ENCODE peak calls at places on chromosomes 13 and 19, in eight cellular contexts. E is upper lobe of left lung, C is right lobe of liver, V is epithelial cell of prostate, K is cardiac muscle cell, H is PC-9, A is GM23338, B is neural progenitor cell. Q is an unnamed sample.

GRCh38 chr19:6765738-6766356 is 1.4 kb downstream of the SH2D3A start:
- DNase-seq in E (peak), C (peak), V (peak), K (no peak), H (peak), A (peak), B (no peak), Q (peak)

GRCh38 chr13:37403776-37404497 is 194.6 kb downstream of the POSTN start:
- DNase-seq in E (no peak), C (no peak), V (no peak), K (peak), H (no peak), A (no peak), B (no peak), Q (no peak)

GRCh38 chr19:17103177-17103576 is 27.6 kb downstream of the MYO9B start:
- DNase-seq in E (no peak), C (no peak), V (no peak), K (peak), H (peak), A (peak), B (peak), Q (no peak)

GRCh38 chr13:27151798-27152599 is 19.6 kb downstream of the USP12 start:
- DNase-seq in E (no peak), C (no peak), V (no peak), K (no peak), H (no peak), A (no peak), B (no peak), Q (no peak)

GRCh38 chr19:15934332-15935078 is at the start of gene CYP4F11:
- DNase-seq in E (no peak), C (peak), V (peak), K (no peak), H (peak), A (no peak), B (no peak), Q (peak)

GRCh38 chr19:41934849-41935374 is 6.7 kb upstream of the ERFL start:
- DNase-seq in E (peak), C (peak), V (no peak), K (peak), H (peak), A (peak), B (peak), Q (peak)

GRCh38 chr19:24177686-24178085 is 90.7 kb downstream of the ZNF254 start:
- DNase-seq in E (no peak), C (no peak), V (no peak), K (no peak), H (no peak), A (no peak), B (no peak), Q (no peak)

GRCh38 chr19:48466571-48467325 is 2.4 kb upstream of the CYTH2 start:
- DNase-seq in E (no peak), C (no peak), V (no peak), K (peak), H (no peak), A (no peak), B (no peak), Q (no peak)

GRCh38 chr19:43555185-43555770 is 20.0 kb downstream of the XRCC1 start:
- DNase-seq in E (peak), C (peak), V (no peak), K (peak), H (peak), A (peak), B (peak), Q (peak)

GRCh38 chr13:34208326-34208725 is 390.4 kb downstream of the RFC3 start:
- DNase-seq in E (no peak), C (no peak), V (no peak), K (peak), H (no peak), A (no peak), B (no peak), Q (no peak)

GRCh38 chr13:74687452-74688180 is 553.4 kb upstream of the KLF12 start:
- DNase-seq in E (no peak), C (peak), V (no peak), K (no peak), H (no peak), A (peak), B (peak), Q (no peak)

GRCh38 chr19:48319647-48320537 is 5.5 kb upstream of the EMP3 start:
- DNase-seq in E (peak), C (peak), V (no peak), K (peak), H (peak), A (peak), B (peak), Q (peak)

GRCh38 chr19:42488783-42489521 is 39.3 kb downstream of the CEACAM1 start:
- DNase-seq in E (no peak), C (no peak), V (no peak), K (no peak), H (peak), A (no peak), B (peak), Q (no peak)

DNA sequence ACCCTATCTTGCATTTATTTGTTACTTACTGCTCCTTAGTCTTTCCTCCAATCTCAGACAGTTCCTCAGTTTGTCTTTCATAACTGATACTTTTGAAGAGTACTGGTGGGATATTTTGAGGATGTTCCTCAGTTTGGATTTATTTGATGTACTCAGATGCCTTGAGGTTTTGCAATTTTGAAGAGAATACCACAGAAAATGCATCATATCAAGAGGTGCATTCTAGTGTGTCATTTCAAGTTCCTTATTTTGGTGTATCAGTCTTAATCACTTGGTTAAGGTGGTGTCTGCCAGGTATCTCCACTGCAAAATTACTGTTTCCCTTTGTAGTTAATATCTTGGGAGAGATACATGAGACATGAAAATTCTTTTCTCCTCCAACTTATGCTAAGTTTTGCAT is 75.1 kb downstream of the URI1 start:
- DNase-seq in E (no peak), C (no peak), V (no peak), K (no peak), H (no peak), A (no peak), B (no peak), Q (no peak)
- H3K27ac ChIP-seq in E (no peak), C (no peak), V (no peak), K (no peak), H (no peak), A (no peak), B (no peak), Q (no peak)

GRCh38 chr19:4702764-4703163 is 20.9 kb downstream of the DPP9 start:
- DNase-seq in E (no peak), C (no peak), V (no peak), K (no peak), H (no peak), A (no peak), B (no peak), Q (no peak)

GRCh38 chr19:4701557-4701956 is 22.1 kb downstream of the DPP9 start:
- DNase-seq in E (peak), C (no peak), V (no peak), K (no peak), H (no peak), A (no peak), B (no peak), Q (no peak)

GRCh38 chr19:4699826-4700572 is 23.6 kb downstream of the DPP9 start:
- DNase-seq in E (no peak), C (no peak), V (no peak), K (no peak), H (no peak), A (no peak), B (no peak), Q (no peak)

GRCh38 chr19:4703671-4704316 is 19.8 kb downstream of the DPP9 start:
- DNase-seq in E (no peak), C (no peak), V (no peak), K (no peak), H (no peak), A (no peak), B (no peak), Q (no peak)

GRCh38 chr19:4700573-4700970 is 23.1 kb downstream of the DPP9 start:
- DNase-seq in E (no peak), C (no peak), V (no peak), K (no peak), H (no peak), A (peak), B (no peak), Q (no peak)
- H3K27ac ChIP-seq in E (no peak), C (no peak), V (no peak), K (no peak), H (no peak), A (no peak), B (no peak), Q (peak)

DNA sequence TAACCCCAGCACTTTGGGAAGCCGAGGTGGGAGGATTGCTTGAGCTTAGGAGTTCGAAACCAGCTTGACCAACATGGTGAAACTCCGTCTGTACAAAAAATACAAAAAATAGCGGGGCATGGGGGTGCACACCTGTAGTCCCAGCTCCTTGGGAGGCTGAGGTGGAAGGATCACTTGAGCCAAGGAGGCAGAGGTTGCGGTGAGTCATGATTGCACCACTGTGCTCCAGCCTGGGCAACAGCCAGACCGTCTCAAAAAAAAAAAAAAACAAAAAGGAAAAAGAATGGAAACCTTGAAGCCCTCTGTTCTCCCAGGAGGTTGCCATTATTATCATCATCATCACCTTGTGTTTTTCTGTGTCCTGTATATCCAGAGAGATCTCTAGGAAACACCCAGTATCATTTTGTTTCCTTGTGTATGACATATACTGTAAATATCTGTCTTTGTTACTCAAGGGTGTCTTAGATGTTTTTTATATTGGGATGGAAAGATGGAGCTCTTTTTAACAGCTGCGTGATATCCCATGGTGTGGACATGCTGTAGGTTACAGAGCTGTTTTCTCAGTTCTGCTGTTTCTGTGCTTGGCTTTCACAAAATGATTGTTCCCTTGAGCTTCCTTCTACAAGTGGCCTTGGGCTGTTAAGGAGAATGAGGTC is 11.8 kb downstream of the CHAF1A start:
- DNase-seq in E (no peak), C (no peak), V (no peak), K (peak), H (no peak), A (no peak), B (no peak), Q (no peak)
- H3K27ac ChIP-seq in E (peak), C (no peak), V (no peak), K (peak), H (no peak), A (peak), B (peak), Q (no peak)

DNA sequence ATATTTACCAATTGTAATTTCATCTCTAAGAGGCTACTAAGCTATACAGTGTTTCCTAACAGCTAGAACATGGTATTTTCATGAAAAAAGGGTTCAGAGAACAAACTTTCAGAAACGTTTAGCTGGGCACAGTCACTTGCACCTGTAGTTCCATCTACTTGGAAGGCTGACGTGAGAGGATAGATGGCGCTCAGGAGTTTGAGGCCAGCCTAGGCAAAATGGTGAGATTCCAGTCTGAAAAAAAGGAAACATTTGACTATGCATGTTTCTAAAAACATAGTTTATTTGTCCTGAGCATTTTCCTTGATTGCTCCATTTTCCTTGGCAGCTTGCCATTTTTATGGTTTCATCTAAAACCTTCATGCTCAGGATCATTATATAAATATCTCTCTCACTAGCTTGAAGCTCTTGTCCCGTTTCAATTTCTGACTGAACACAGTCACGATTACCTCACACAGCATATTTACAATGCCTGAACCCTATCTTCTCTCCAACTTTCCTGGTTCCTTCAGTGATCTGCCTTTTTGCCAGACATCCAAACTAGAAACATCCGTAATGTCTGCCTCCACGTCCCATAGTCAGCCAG is 200.8 kb downstream of the RGCC start:
- DNase-seq in E (no peak), C (no peak), V (no peak), K (peak), H (no peak), A (peak), B (no peak), Q (no peak)
- H3K27ac ChIP-seq in E (no peak), C (no peak), V (no peak), K (no peak), H (no peak), A (no peak), B (no peak), Q (no peak)

GRCh38 chr13:30647824-30648521 is 30.3 kb downstream of the USPL1 start:
- DNase-seq in E (no peak), C (no peak), V (no peak), K (no peak), H (no peak), A (no peak), B (no peak), Q (no peak)

GRCh38 chr13:30648522-30649012 is 30.8 kb downstream of the USPL1 start:
- DNase-seq in E (no peak), C (no peak), V (no peak), K (no peak), H (no peak), A (no peak), B (no peak), Q (no peak)

GRCh38 chr13:30652746-30653145 is 35.0 kb downstream of the USPL1 start:
- DNase-seq in E (no peak), C (no peak), V (no peak), K (no peak), H (no peak), A (no peak), B (no peak), Q (no peak)

GRCh38 chr13:30645629-30646028 is 27.9 kb downstream of the USPL1 start:
- DNase-seq in E (no peak), C (no peak), V (no peak), K (no peak), H (no peak), A (no peak), B (no peak), Q (no peak)

GRCh38 chr13:30647420-30647819 is 29.7 kb downstream of the USPL1 start:
- DNase-seq in E (no peak), C (no peak), V (no peak), K (no peak), H (no peak), A (no peak), B (no peak), Q (no peak)
- H3K27ac ChIP-seq in E (no peak), C (peak), V (no peak), K (no peak), H (no peak), A (peak), B (no peak), Q (no peak)

GRCh38 chr13:44406617-44407016 is 33.0 kb downstream of the SERP2 start:
- DNase-seq in E (no peak), C (no peak), V (no peak), K (no peak), H (no peak), A (no peak), B (no peak), Q (no peak)

GRCh38 chr13:44401577-44401976 is 28.0 kb downstream of the SERP2 start:
- DNase-seq in E (no peak), C (peak), V (no peak), K (no peak), H (no peak), A (no peak), B (no peak), Q (no peak)

GRCh38 chr13:44402902-44403719 is 29.5 kb downstream of the SERP2 start:
- DNase-seq in E (peak), C (peak), V (no peak), K (no peak), H (peak), A (peak), B (no peak), Q (no peak)

GRCh38 chr13:44404261-44405139 is 30.9 kb downstream of the SERP2 start:
- DNase-seq in E (no peak), C (peak), V (no peak), K (no peak), H (no peak), A (peak), B (peak), Q (no peak)

GRCh38 chr13:44403720-44404063 is 30.1 kb downstream of the SERP2 start:
- DNase-seq in E (no peak), C (peak), V (no peak), K (no peak), H (no peak), A (peak), B (no peak), Q (no peak)
- H3K27ac ChIP-seq in E (no peak), C (peak), V (no peak), K (peak), H (peak), A (peak), B (no peak), Q (no peak)

DNA sequence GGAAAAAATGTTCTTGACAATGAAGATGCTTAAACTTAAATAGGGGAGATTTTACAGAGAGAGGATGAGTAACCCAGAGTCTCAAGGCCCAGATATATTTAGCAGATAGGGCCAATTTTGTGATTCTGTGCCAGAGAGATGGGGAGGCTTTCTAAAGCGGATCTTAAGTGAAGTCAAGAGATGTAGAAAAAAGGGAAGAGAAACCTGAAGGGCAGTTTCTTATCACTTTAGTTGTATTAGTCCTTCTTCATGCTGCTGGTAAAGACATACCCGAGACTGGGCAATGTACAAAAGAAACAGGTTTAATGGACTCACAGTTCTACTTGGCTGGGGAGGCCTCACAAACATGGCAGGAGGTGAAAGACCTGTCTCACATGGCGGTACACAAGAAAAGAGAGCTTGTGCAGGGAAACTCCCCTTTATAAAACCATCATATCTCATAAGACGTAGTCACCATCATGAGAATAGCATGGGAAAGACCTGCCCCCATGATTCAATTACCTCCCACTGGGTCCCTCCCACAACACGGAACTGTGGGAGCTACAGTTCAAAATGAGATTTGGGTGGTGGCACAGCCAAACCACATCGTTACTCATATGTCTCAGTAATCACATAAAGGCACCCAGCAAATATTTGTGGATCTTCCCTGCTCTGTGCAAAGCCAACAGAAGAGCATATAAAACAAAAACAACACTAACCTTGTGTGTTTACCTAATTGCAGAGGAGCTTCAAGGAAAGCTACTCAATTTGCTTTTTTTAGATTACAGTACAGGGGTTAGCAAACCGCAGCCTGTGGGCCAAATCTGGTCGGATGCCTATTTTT is 102.6 kb upstream of the MYCBP2 start:
- DNase-seq in E (no peak), C (no peak), V (peak), K (no peak), H (no peak), A (no peak), B (no peak), Q (no peak)
- H3K27ac ChIP-seq in E (no peak), C (no peak), V (no peak), K (no peak), H (no peak), A (no peak), B (no peak), Q (no peak)

GRCh38 chr13:72453161-72453560 is 274.3 kb downstream of the MZT1 start:
- DNase-seq in E (no peak), C (no peak), V (no peak), K (no peak), H (no peak), A (no peak), B (no peak), Q (no peak)

GRCh38 chr13:72448082-72448481 is 279.3 kb downstream of the MZT1 start:
- DNase-seq in E (no peak), C (no peak), V (no peak), K (no peak), H (no peak), A (no peak), B (no peak), Q (no peak)
- H3K27ac ChIP-seq in E (no peak), C (no peak), V (no peak), K (no peak), H (no peak), A (no peak), B (no peak), Q (no peak)

GRCh38 chr13:77028202-77028601 is 1.2 kb upstream of the FBXL3 start:
- DNase-seq in E (peak), C (no peak), V (no peak), K (peak), H (no peak), A (no peak), B (no peak), Q (no peak)
- H3K27ac ChIP-seq in E (no peak), C (no peak), V (no peak), K (no peak), H (no peak), A (peak), B (no peak), Q (no peak)

DNA sequence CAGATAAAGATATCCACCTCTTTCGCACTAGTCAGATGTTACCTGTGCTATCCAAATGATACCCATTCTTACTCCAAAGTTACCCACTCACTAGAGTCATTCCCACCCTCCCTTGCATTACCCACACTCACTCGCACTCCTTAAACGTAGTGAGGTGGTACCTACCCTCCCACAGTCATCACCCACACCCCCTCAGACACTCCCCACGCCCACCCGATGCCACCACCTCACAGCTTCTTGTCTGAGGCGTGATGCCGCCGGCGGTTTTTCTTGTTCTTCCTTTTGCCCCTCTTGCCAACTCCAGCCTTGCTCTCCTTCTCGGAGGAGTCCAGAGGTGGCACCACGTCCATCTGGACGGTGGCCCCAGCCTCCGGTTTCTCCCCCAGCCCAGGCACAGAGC is 1.2 kb downstream of the PNMA8C start:
- DNase-seq in E (no peak), C (no peak), V (no peak), K (no peak), H (no peak), A (no peak), B (no peak), Q (peak)
- H3K27ac ChIP-seq in E (no peak), C (no peak), V (no peak), K (no peak), H (no peak), A (no peak), B (no peak), Q (no peak)